ENCODE peak calls at places on chromosomes 5 and 9, in five cellular contexts. Q is mammary epithelial cell, I is colonic mucosa, J is OCI-LY7, M is fibroblast of pulmonary artery. R is an unnamed sample.

GRCh38 chr5:170302729-170303501 is 5.3 kb upstream of the LCP2 start:
- DNase-seq in I (no peak), M (peak), Q (no peak), J (peak), R (no peak)

GRCh38 chr9:126704157-126704941 is 90.6 kb downstream of the LMX1B start:
- DNase-seq in Q (peak), M (peak), I (no peak), J (no peak), R (peak)

GRCh38 chr5:81751836-81752643 is 1.1 kb upstream of the SSBP2 start:
- DNase-seq in I (peak), Q (peak), J (no peak), M (no peak), R (no peak)

GRCh38 chr5:136043551-136043950 is 14.8 kb downstream of the TGFBI start:
- DNase-seq in J (no peak), M (peak), Q (no peak), I (no peak), R (no peak)

GRCh38 chr5:55134053-55134722 is 25.8 kb upstream of the GPX8 start:
- DNase-seq in Q (no peak), I (no peak), J (no peak), M (no peak), R (peak)

GRCh38 chr5:78548216-78548615 is 100.4 kb downstream of the LHFPL2 start:
- DNase-seq in Q (no peak), J (no peak), M (no peak), I (no peak), R (no peak)

GRCh38 chr9:76646249-76646648 is 118.0 kb upstream of the PCA3 start:
- DNase-seq in Q (no peak), J (no peak), M (peak), I (peak), R (no peak)

GRCh38 chr9:129069825-129070473 is 11.0 kb upstream of the DOLPP1 start:
- DNase-seq in I (no peak), J (no peak), M (no peak), Q (no peak), R (no peak)

GRCh38 chr9:19985081-19985480 is 196.2 kb upstream of the SLC24A2 start:
- DNase-seq in Q (no peak), I (no peak), J (no peak), M (no peak), R (no peak)

GRCh38 chr5:148843510-148844318 is 17.3 kb downstream of the ADRB2 start:
- DNase-seq in I (no peak), J (no peak), M (peak), Q (no peak), R (peak)

GRCh38 chr5:52757527-52757926 is 30.2 kb upstream of the ITGA1 start:
- DNase-seq in M (no peak), I (no peak), Q (no peak), J (no peak), R (no peak)

GRCh38 chr5:144134181-144134827 is 36.2 kb downstream of the YIPF5 start:
- DNase-seq in Q (peak), M (no peak), J (no peak), I (no peak), R (no peak)

GRCh38 chr5:110738812-110739651 is at the start of gene SLC25A46:
- DNase-seq in M (peak), I (peak), J (peak), Q (peak), R (peak)

GRCh38 chr5:95963650-95964410 is 2.2 kb upstream of the ELL2 start:
- DNase-seq in J (no peak), Q (peak), I (no peak), M (peak), R (peak)

GRCh38 chr9:128045876-128046275 is 21.2 kb downstream of the NAIF1 start:
- DNase-seq in J (no peak), Q (no peak), M (no peak), I (no peak), R (no peak)

GRCh38 chr5:54822331-54822700 is 163.1 kb downstream of the ESM1 start:
- DNase-seq in I (no peak), Q (no peak), M (no peak), J (no peak), R (no peak)

GRCh38 chr5:121695307-121695706 is 156.4 kb upstream of the FTMT start:
- DNase-seq in Q (no peak), J (no peak), M (no peak), I (no peak), R (no peak)
- H3K4me3 ChIP-seq in Q (no peak), J (no peak), M (no peak), I (no peak), R (no peak)

DNA sequence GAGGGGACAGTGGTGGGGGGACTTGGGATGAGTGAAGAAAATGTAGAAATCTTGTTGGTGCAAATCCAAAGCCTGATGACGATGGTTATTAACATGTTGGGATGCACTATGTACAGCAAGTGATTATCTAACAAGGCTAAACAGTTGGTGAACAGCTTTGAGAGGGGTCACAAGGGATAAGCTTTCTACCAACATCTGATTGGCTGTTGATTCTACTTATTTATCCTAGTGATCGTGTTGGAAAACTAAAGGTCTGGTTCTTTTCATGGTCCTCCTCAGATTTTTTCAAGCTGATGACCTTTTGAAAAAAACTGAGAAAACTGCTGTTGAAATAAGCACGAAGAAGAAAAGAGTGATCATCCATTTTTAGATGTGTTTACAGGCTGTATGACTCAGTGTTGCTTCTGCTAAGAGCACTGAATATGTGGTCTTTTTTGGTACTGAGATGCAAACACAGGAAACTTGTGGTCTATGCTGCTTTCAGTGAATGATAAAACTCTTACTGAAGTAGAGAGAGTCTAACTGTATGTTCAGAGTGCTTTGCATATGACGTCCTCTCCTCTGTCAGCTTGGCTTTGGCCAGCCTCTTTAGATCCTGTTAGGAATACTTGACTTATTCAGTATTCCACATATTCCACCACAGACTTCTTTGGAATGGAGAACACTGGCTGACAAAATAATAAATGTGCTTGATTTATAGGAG is 174.8 kb downstream of the SLF1 start:
- DNase-seq in I (no peak), M (peak), J (peak), Q (no peak), R (no peak)
- TF ChIP-seq CTCF in I (no peak), M (no peak), J (no peak), Q (no peak), R (no peak)

GRCh38 chr5:124641154-124641792 is 105.2 kb downstream of the ZNF608 start:
- DNase-seq in I (no peak), Q (no peak), J (no peak), M (no peak), R (no peak)
- H3K4me3 ChIP-seq in I (no peak), Q (no peak), J (no peak), M (no peak), R (no peak)

GRCh38 chr9:32589083-32589713 is 16.2 kb upstream of the NDUFB6 start:
- DNase-seq in J (peak), I (no peak), M (peak), Q (peak), R (peak)

GRCh38 chr9:32590476-32590875 is 17.5 kb upstream of the NDUFB6 start:
- DNase-seq in I (no peak), J (no peak), M (no peak), Q (no peak), R (no peak)

GRCh38 chr9:32590898-32591297 is 17.9 kb upstream of the NDUFB6 start:
- DNase-seq in I (no peak), Q (peak), J (no peak), M (no peak), R (peak)

GRCh38 chr9:32584784-32585183 is 11.8 kb upstream of the NDUFB6 start:
- DNase-seq in Q (no peak), J (no peak), I (no peak), M (no peak), R (no peak)

DNA sequence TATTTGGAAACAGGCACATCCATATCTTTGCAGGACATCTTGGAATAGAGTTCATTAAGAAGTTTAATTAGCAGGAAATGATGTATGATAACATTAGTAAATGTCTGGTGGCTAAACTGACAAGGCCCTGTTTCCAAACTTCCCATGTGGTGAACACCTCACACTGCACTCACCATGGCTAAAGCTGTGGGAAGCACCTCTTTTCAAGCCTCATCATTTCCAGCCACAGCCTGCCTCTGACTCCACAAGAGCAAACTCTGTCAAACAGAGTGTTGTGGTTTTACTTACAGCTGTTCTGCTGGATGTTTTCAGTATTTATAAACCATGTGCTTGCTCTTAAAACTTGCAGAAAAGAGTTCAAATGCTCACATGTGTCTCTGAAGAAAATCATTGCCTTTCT is 14.9 kb upstream of the NDUFB6 start:
- DNase-seq in Q (peak), J (no peak), M (no peak), I (no peak), R (peak)
- TF ChIP-seq CTCF in Q (peak), J (no peak), M (no peak), I (no peak), R (no peak)

GRCh38 chr9:70260606-70261005 is 1.8 kb downstream of the SMC5 start:
- DNase-seq in J (peak), M (no peak), Q (no peak), I (no peak), R (no peak)
- H3K4me3 ChIP-seq in J (peak), M (peak), Q (no peak), I (no peak), R (peak)

DNA sequence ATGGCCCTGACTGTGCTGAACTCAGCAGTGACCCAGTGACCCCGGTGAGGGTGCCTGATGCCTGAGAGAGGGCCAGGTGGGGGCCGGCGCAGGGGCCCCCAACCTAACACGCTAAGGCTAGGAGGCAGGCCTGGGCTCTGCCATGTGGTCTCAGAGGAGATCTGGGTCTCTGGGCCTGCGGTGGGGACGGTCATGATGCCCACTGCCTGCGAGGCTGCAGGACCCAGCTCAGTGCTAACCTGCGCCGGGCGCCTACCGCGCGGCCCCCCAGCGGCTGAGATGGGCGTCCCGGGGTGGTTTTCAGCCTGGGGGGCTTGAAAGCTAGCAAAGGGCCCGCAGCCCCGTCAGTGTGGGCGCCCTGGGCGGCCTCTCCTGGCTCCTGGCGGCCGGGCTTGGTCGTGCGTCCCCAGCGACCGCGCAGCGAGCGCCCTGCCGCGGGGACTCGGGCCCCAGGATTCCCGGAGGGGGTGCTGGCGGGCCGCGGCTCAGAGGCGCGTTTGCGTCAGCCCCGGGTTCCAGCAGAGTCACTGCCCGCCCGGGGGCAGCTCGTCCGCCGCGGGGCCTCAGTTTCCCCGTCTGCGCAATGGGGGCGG is 2.5 kb downstream of the EGFL7 start:
- DNase-seq in M (no peak), I (no peak), J (no peak), Q (no peak), R (no peak)
- TF ChIP-seq CTCF in M (peak), I (no peak), J (no peak), Q (no peak), R (peak)

GRCh38 chr5:178116406-178116885 is 3.1 kb downstream of the N4BP3 start:
- DNase-seq in Q (no peak), J (peak), I (no peak), M (no peak), R (no peak)
- H3K4me3 ChIP-seq in Q (no peak), J (peak), I (no peak), M (no peak), R (no peak)

GRCh38 chr9:23643656-23644258 is 182.3 kb downstream of the ELAVL2 start:
- DNase-seq in Q (peak), M (no peak), J (no peak), I (no peak), R (peak)

GRCh38 chr9:23638011-23638410 is 188.0 kb downstream of the ELAVL2 start:
- DNase-seq in J (no peak), M (no peak), I (no peak), Q (no peak), R (peak)

GRCh38 chr9:23636199-23636598 is 189.8 kb downstream of the ELAVL2 start:
- DNase-seq in I (no peak), J (no peak), Q (no peak), M (no peak), R (no peak)

GRCh38 chr9:23635276-23635675 is 190.8 kb downstream of the ELAVL2 start:
- DNase-seq in I (no peak), M (no peak), J (no peak), Q (no peak), R (no peak)

DNA sequence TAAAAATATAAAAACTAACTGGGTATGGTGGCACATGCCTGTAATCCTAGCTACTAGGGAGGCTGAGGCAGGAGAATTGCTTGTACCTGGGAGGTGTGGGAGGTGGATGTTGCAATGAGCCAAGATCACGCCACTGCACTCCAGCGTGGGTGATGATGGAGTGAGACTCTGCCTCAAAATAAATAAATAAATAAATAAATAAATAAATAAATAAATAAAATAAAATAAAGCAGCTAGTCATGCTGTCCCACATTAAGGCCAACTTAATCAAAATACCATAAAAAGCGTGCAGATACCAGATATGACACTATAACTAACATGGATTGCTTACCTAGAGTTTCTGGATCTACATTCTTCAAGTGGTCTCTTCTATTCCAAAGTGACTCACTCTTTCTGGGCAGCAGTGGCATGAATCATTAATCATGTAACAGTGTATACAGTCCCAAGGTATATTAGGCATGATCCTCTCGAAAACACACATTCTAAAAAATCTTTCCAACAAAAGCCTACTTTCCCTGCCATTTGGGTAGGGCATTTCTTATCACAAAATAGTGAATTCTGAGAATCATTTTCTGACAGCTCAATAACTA is 187.1 kb downstream of the ELAVL2 start:
- DNase-seq in M (no peak), J (no peak), I (no peak), Q (peak), R (peak)
- TF ChIP-seq CTCF in M (no peak), J (no peak), I (no peak), Q (no peak), R (no peak)

R was measured in epithelial cell of esophagus.